ENCODE peak calls at places on chromosome X, in ten cellular contexts. K is neural progenitor cell, F is fibroblast of lung, I is H9, H is H1, A is hepatocyte, U is GM23338, S is GM23248, G is K562, O is SK-N-SH. R is an unnamed sample.

GRCh38 chrX:31590581-31591113 is 518.8 kb upstream of the FTHL17 start:
- DNase-seq in U (no peak), F (peak; percentile 69), H (no peak), O (no peak), G (peak; percentile 32), S (peak; percentile 74), K (no peak), I (no peak), A (no peak), R (no peak)

GRCh38 chrX:21781525-21781924 is 23.6 kb upstream of the SMPX start:
- DNase-seq in G (no peak), K (no peak), U (no peak), H (no peak), I (no peak), F (peak; percentile 66), O (no peak), S (no peak), A (no peak), R (no peak)

GRCh38 chrX:43949669-43950068 is 23.5 kb downstream of the NDP start:
- DNase-seq in S (peak; percentile 42), I (peak; percentile 78), H (peak; percentile 56), O (no peak), G (peak; percentile 21), K (peak; percentile 78), U (peak; percentile 74), F (no peak), A (peak; percentile 52), R (peak; percentile 61)

GRCh38 chrX:50448565-50448964 is 22.1 kb downstream of the DGKK start:
- DNase-seq in I (no peak), U (peak; percentile 41), G (peak; percentile 32), S (peak; percentile 22), K (no peak), A (peak; percentile 30), O (no peak), H (no peak), F (no peak), R (peak; percentile 87)

GRCh38 chrX:30577362-30577961 is at the start of gene TASL:
- DNase-seq in O (no peak), F (no peak), U (no peak), A (no peak), K (no peak), I (no peak), H (no peak), S (no peak), G (no peak), R (peak; percentile 74)

GRCh38 chrX:136711147-136711546 is 63.2 kb downstream of the CD40LG start:
- DNase-seq in A (peak; percentile 26), F (no peak), O (peak; percentile 42), S (peak; percentile 51), H (no peak), I (peak; percentile 34), G (peak; percentile 32), K (peak; percentile 29), U (peak; percentile 27), R (peak; percentile 43)

GRCh38 chrX:13938766-13939530 is 90.7 kb downstream of the GEMIN8 start:
- DNase-seq in K (peak; percentile 57), O (no peak), H (peak; percentile 54), S (no peak), I (peak; percentile 31), F (no peak), A (no peak), U (peak; percentile 44), G (no peak), R (no peak)

GRCh38 chrX:47586043-47586787 is 4.0 kb downstream of the TIMP1 start:
- DNase-seq in O (no peak), S (no peak), I (no peak), H (no peak), G (no peak), U (no peak), K (no peak), F (no peak), A (no peak), R (no peak)

GRCh38 chrX:11423949-11424348 is 130.7 kb downstream of the AMELX start:
- DNase-seq in I (no peak), A (no peak), U (no peak), O (no peak), K (no peak), H (no peak), G (no peak), F (no peak), S (no peak), R (no peak)

GRCh38 chrX:11426712-11427081 is 133.5 kb downstream of the AMELX start:
- DNase-seq in O (no peak), A (no peak), I (no peak), F (no peak), H (no peak), K (no peak), U (peak; percentile 1), S (no peak), G (no peak), R (no peak)

GRCh38 chrX:11427082-11428033 is 134.1 kb downstream of the AMELX start:
- DNase-seq in I (peak; percentile 52), S (peak; percentile 46), A (peak; percentile 40), F (no peak), O (peak; percentile 26), G (peak; percentile 87), U (peak; percentile 48), K (peak; percentile 55), H (peak; percentile 73), R (no peak)

GRCh38 chrX:11423362-11423818 is 130.2 kb downstream of the AMELX start:
- DNase-seq in U (no peak), A (no peak), K (no peak), I (no peak), F (peak; percentile 84), G (peak; percentile 89), H (no peak), S (peak; percentile 64), O (no peak), R (no peak)

GRCh38 chrX:11424903-11425674 is 131.9 kb downstream of the AMELX start:
- DNase-seq in O (no peak), F (no peak), I (no peak), A (no peak), S (no peak), H (no peak), G (no peak), K (no peak), U (no peak), R (no peak)
- H3K79me2 ChIP-seq in O (no peaks in the 10 kb centered on the region), F (no peaks in the 10 kb centered on the region), I (no peaks in the 10 kb centered on the region), A (no peaks in the 10 kb centered on the region), S (no peaks in the 10 kb centered on the region), H (no peaks in the 10 kb centered on the region), G (peaks cover 81% of the 10 kb centered on the region), K (no peaks in the 10 kb centered on the region), U (no peaks in the 10 kb centered on the region), R (no peaks in the 10 kb centered on the region)

GRCh38 chrX:1527457-1527856 is 9.5 kb downstream of the P2RY8 start:
- DNase-seq in K (no peak), I (no peak), G (no peak), S (no peak), F (no peak), O (no peak), H (no peak), U (no peak), A (no peak), R (no peak)

GRCh38 chrX:1528884-1529203 is 8.1 kb downstream of the P2RY8 start:
- DNase-seq in K (no peak), G (no peak), S (no peak), F (no peak), H (peak; percentile 17), A (no peak), I (no peak), O (no peak), U (no peak), R (no peak)

GRCh38 chrX:1529756-1530155 is 7.2 kb downstream of the P2RY8 start:
- DNase-seq in S (no peak), I (no peak), H (peak; percentile 10), G (no peak), K (no peak), F (no peak), A (no peak), U (no peak), O (no peak), R (no peak)

GRCh38 chrX:1529328-1529727 is 7.7 kb downstream of the P2RY8 start:
- DNase-seq in H (peak; percentile 27), A (no peak), O (no peak), K (no peak), F (no peak), S (no peak), U (no peak), I (no peak), G (no peak), R (no peak)

DNA sequence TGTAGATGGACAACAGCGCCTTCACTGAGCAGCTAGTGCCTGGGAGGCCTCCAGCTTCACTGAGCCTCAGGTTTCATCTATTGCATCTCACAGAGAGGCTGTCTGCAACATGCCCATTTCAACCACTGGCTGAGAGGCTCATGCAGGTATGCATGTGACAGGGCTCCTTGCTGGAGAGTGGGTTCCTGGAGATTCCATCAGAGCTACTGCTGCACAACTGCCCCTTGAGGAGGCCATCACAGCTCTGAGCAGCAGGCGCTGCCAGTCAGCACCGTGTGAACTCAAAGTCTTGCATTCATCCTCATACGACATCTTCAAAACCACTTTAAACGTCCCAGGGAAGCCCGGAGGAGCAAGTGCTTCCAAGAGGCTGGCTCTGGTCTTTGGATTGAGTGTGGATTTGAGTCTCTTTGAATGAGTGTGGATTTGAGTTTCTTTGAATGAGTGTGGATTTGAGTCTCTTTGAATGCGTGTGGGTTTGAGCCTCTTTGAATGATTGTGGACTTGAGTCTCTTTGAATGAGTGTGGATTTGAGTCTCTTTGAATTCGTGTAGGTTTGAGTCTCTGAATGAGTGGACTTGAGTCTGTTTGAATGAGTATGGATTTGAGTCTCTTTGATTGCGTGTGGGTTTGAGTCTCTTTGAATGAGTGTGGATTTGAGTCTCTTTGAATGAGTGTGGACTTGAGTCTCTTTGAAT is 8.7 kb downstream of the P2RY8 start:
- DNase-seq in I (no peak), G (no peak), U (no peak), A (no peak), H (peak; percentile 30), S (no peak), O (no peak), K (no peak), F (no peak), R (no peak)
- H4K20me1 ChIP-seq in I (no peaks in the 10 kb centered on the region), G (no peaks in the 10 kb centered on the region), U (no peaks in the 10 kb centered on the region), A (no peaks in the 10 kb centered on the region), H (no peaks in the 10 kb centered on the region), S (no peaks in the 10 kb centered on the region), O (no peaks in the 10 kb centered on the region), K (no peaks in the 10 kb centered on the region), F (no peaks in the 10 kb centered on the region), R (peaks cover 31% of the 10 kb centered on the region)

GRCh38 chrX:106510713-106511411 is 100.9 kb upstream of the RADX start:
- DNase-seq in S (no peak), A (no peak), K (no peak), G (no peak), U (no peak), O (no peak), F (no peak), H (no peak), I (no peak), R (no peak)
- H3K4me2 ChIP-seq in S (no peak overlapping the region), A (no peak overlapping the region), K (no peak overlapping the region), G (no peak overlapping the region), U (no peak overlapping the region), O (no peak overlapping the region), F (no peak overlapping the region), H (no peak overlapping the region), I (no peak overlapping the region), R (no peak overlapping the region)

DNA sequence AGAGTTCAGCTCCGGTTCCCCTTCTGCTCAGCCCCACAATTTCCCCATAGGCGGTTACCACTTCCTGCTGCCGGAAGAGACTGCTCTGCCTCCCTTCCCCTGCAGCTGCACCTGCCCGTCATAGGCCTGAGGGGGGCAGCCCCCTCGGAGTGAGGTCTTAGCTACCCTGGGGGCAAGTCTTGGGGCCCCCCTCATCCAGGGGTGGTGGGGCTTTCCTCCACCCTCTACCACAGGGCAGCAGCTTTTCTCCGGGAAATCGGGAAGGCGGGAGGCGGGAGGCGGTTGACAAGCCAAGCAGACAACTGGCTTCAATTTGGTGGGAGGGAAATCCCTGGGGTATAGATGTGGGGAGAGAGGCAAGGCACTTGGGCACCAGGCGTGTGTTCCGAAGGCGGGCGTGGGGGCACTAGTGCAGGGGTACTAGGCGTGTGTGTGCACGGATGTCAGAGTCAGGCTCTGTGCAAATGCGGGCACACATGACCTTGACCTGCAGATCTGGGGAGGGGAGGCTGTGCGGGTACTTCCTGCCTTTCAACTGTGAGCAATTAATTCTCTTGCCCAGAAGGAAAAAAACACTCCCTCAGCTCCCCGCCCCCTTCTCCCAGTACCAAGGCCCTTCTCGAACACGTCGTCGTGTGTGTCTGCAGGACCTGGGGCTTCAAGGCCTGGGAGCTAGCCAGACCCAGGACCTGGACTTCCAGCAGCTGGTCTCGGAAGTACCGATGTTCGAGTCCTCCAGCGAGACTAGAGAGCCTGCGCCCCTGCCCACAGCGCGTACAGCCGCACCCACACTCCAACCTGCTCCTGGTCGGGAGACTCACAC is 1.0 kb upstream of the ARHGAP4 start:
- DNase-seq in S (peak; percentile 49), G (peak; percentile 78), K (peak; percentile 31), A (peak; percentile 41), H (no peak), O (peak; percentile 69), F (peak; percentile 30), I (peak; percentile 61), U (no peak), R (peak; percentile 94)
- H3K79me2 ChIP-seq in S (peaks cover 14% of the 10 kb centered on the region), G (peaks cover 51% of the 10 kb centered on the region), K (no peaks in the 10 kb centered on the region), A (no peaks in the 10 kb centered on the region), H (no peaks in the 10 kb centered on the region), O (peaks cover 8% of the 10 kb centered on the region), F (no peaks in the 10 kb centered on the region), I (no peaks in the 10 kb centered on the region), U (no peaks in the 10 kb centered on the region), R (peaks cover 19% of the 10 kb centered on the region)